ENCODE peak calls at places on chromosomes 5 and 9, in seven cellular contexts. D is bronchial epithelial cell, R is heart left ventricle, C is A549, G is chondrocyte, T is BJ, I is body of pancreas. H is an unnamed sample.

GRCh38 chr9:111621895-111622480 is 9.1 kb upstream of the DNAJC25 start:
- DNase-seq in I (peak), D (peak), T (no peak), C (peak), R (no peak), G (no peak), H (no peak)

GRCh38 chr5:81194633-81195333 is 38.3 kb upstream of the CKMT2 start:
- DNase-seq in I (peak), G (no peak), D (peak), T (peak), C (peak), R (peak), H (peak)

GRCh38 chr5:138884094-138884493 is 9.0 kb upstream of the LRRTM2 start:
- DNase-seq in G (no peak), R (no peak), I (no peak), T (no peak), D (no peak), C (no peak), H (no peak)

GRCh38 chr9:101711330-101711941 is 27.0 kb downstream of the GRIN3A start:
- DNase-seq in I (peak), R (no peak), T (no peak), C (peak), G (no peak), D (no peak), H (no peak)

GRCh38 chr5:139895647-139896046 is 100.0 kb downstream of the PSD2 start:
- DNase-seq in T (no peak), I (peak), C (no peak), R (peak), D (no peak), G (no peak), H (no peak)

GRCh38 chr9:3762076-3762475 is 236.3 kb upstream of the RFX3 start:
- DNase-seq in I (no peak), G (no peak), D (no peak), C (no peak), T (no peak), R (no peak), H (no peak)

GRCh38 chr5:22754155-22754554 is 99.0 kb downstream of the CDH12 start:
- DNase-seq in I (no peak), T (no peak), R (no peak), D (no peak), G (no peak), C (no peak), H (no peak)

GRCh38 chr5:7828269-7828668 is 22.7 kb downstream of the CFAP90 start:
- DNase-seq in R (peak), G (no peak), D (no peak), I (peak), T (no peak), C (no peak), H (no peak)

GRCh38 chr5:137605377-137605776 is 106.3 kb upstream of the SPOCK1 start:
- DNase-seq in G (no peak), R (no peak), I (no peak), D (peak), T (no peak), C (no peak), H (no peak)

GRCh38 chr5:57082441-57083067 is 91.3 kb upstream of the GPBP1 start:
- DNase-seq in I (no peak), R (no peak), C (no peak), G (no peak), D (peak), T (no peak), H (no peak)

GRCh38 chr5:75018805-75019587 is 33.4 kb downstream of the GCNT4 start:
- DNase-seq in G (no peak), D (no peak), C (no peak), I (peak), T (no peak), R (no peak), H (no peak)

GRCh38 chr9:25603106-25603505 is 75.1 kb downstream of the TUSC1 start:
- DNase-seq in C (no peak), I (no peak), G (no peak), T (no peak), D (no peak), R (no peak), H (no peak)

GRCh38 chr5:135729582-135729879 is 104.9 kb upstream of the SLC25A48 start:
- DNase-seq in D (peak), R (no peak), T (no peak), G (no peak), I (no peak), C (no peak), H (no peak)

GRCh38 chr5:5344051-5344571 is 78.4 kb upstream of the ICE1 start:
- DNase-seq in I (no peak), D (no peak), C (no peak), G (no peak), R (no peak), T (no peak), H (no peak)

GRCh38 chr5:1214936-1215220 is 10.3 kb upstream of the SLC6A18 start:
- DNase-seq in R (peak), G (no peak), T (no peak), C (no peak), I (no peak), D (no peak), H (no peak)

GRCh38 chr5:119953474-119953873 is 324.1 kb downstream of the FAM170A start:
- DNase-seq in D (no peak), T (no peak), I (no peak), C (no peak), R (no peak), G (no peak), H (no peak)

GRCh38 chr5:94674841-94675382 is 56.4 kb downstream of the SLF1 start:
- DNase-seq in C (no peak), R (no peak), I (no peak), G (no peak), T (no peak), D (peak), H (no peak)

GRCh38 chr5:179212870-179213269 is 132.4 kb downstream of the ADAMTS2 start:
- DNase-seq in C (no peak), D (no peak), I (no peak), G (no peak), R (no peak), T (no peak), H (no peak)

GRCh38 chr5:136063778-136064465 is 35.1 kb downstream of the TGFBI start:
- DNase-seq in D (no peak), T (no peak), G (no peak), C (no peak), I (no peak), R (no peak), H (no peak)

GRCh38 chr5:17302138-17302537 is 84.7 kb downstream of the BASP1 start:
- DNase-seq in I (no peak), C (peak), D (peak), R (no peak), G (no peak), T (no peak), H (no peak)

GRCh38 chr9:121359358-121360294 is 10.4 kb downstream of the STOM start:
- DNase-seq in T (peak), R (no peak), C (no peak), D (no peak), G (no peak), I (no peak), H (no peak)

GRCh38 chr5:163445345-163445744 is 8.0 kb downstream of the CCNG1 start:
- DNase-seq in T (no peak), G (no peak), I (no peak), R (no peak), D (no peak), C (no peak), H (no peak)

GRCh38 chr5:147387109-147387508 is 122.8 kb downstream of the DPYSL3 start:
- DNase-seq in G (no peak), T (no peak), I (no peak), D (no peak), C (no peak), R (no peak), H (no peak)

GRCh38 chr9:35882265-35882848 is 12.2 kb upstream of the OR13J1 start:
- DNase-seq in G (no peak), T (peak), I (peak), R (peak), C (peak), D (peak), H (peak)

GRCh38 chr5:136023935-136024645 is 4.7 kb upstream of the TGFBI start:
- DNase-seq in G (no peak), D (no peak), I (no peak), R (no peak), C (no peak), T (peak), H (no peak)

GRCh38 chr5:171953860-171954701 is 52.4 kb downstream of the FBXW11 start:
- DNase-seq in G (no peak), R (no peak), I (peak), C (no peak), D (peak), T (no peak), H (no peak)

GRCh38 chr5:157718529-157718928 is 12.7 kb upstream of the THG1L start:
- DNase-seq in I (no peak), R (no peak), G (no peak), T (peak), D (peak), C (peak), H (no peak)

GRCh38 chr5:65034782-65035181 is 266.1 kb downstream of the CWC27 start:
- DNase-seq in D (no peak), T (no peak), I (no peak), C (no peak), G (no peak), R (peak), H (no peak)

GRCh38 chr5:129019401-129019908 is 54.2 kb downstream of the SLC27A6 start:
- DNase-seq in I (no peak), G (no peak), C (no peak), R (no peak), T (no peak), D (no peak), H (no peak)

GRCh38 chr5:35668794-35669193 is 51.1 kb downstream of the SPEF2 start:
- DNase-seq in T (no peak), I (no peak), R (no peak), D (no peak), C (no peak), G (no peak), H (no peak)

GRCh38 chr5:114122852-114123251 is 239.0 kb upstream of the KCNN2 start:
- DNase-seq in I (no peak), C (no peak), R (no peak), D (no peak), T (no peak), G (no peak), H (no peak)

GRCh38 chr9:91946825-91947224 is 3.2 kb downstream of the ROR2 start:
- DNase-seq in T (no peak), I (no peak), R (no peak), C (no peak), G (no peak), D (no peak), H (no peak)

GRCh38 chr5:150670275-150670960 is 9.4 kb downstream of the MYOZ3 start:
- DNase-seq in D (no peak), T (no peak), C (no peak), I (no peak), R (no peak), G (no peak), H (no peak)
- TF ChIP-seq CTCF in D (no peak), T (no peak), C (no peak), I (no peak), R (no peak), G (no peak), H (no peak)

DNA sequence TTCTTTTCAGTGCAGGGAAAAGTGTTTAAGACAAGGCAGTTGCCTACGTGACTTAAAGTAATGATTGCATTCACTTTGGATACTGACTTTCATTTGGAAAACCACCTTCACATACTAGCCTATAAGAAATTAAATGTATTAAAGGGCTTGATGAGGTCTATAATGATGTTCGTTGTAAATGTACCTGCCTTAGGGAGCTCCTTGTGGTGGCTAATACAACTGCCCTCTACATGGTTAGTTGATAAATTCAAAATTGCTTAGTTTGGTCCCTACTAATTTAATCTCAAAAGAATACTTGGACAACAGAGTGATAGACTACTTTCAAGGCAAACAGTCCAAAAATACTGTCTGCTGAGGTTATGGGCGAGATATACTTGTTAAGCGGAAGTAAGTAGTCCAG is 3.8 kb downstream of the VLDLR start:
- DNase-seq in C (no peak), I (no peak), R (no peak), D (no peak), G (no peak), T (no peak), H (no peak)
- TF ChIP-seq CTCF in C (no peak), I (no peak), R (no peak), D (no peak), G (peak), T (no peak), H (no peak)

DNA sequence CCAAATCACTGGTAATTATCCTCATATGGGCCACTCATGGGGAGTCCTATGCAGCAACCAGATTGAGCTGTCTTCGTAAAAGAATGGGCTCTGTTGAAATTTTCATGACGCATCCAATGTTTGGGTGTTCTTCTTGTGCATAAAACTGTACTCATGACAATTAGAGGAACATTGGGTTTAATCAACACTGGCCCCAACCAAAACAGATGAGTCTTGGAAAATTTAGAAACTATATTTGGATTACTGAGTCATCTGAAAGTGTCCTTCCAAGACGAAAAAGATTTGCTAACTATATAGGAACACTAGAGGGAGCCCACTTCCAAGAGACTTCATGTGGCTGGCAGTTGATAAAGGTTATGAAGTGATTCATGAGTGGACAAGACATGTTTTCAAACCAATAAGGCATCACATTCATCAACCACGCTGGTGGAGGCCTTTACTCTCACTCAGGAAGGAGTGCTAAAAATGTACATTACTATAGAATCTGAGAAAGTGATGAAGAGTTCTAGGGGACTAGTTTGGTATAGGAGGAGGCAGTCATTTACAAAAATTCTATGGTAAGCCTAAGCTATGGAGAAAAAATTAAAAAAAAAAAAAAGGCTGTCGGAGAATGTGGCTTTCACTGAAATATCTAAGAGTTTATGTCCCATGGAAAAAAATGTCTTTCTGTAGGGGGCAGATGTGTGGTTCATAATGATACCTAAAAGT is 313.5 kb downstream of the PRDM9 start:
- DNase-seq in G (no peak), D (peak), I (no peak), R (no peak), T (no peak), C (peak), H (no peak)
- TF ChIP-seq CTCF in G (peak), D (peak), I (peak), R (no peak), T (peak), C (peak), H (no peak)

GRCh38 chr5:169956756-169957155 is 23.5 kb downstream of the INSYN2B start:
- DNase-seq in G (no peak), I (no peak), R (no peak), C (no peak), D (peak), T (no peak), H (no peak)
- TF ChIP-seq CTCF in G (no peak), I (no peak), R (no peak), C (no peak), D (no peak), T (no peak), H (no peak)

GRCh38 chr9:128731093-128731492 is 7.2 kb upstream of the ZDHHC12 start:
- DNase-seq in T (no peak), G (no peak), C (no peak), I (no peak), R (no peak), D (no peak), H (no peak)
- TF ChIP-seq CTCF in T (no peak), G (no peak), C (no peak), I (no peak), R (no peak), D (no peak), H (no peak)

DNA sequence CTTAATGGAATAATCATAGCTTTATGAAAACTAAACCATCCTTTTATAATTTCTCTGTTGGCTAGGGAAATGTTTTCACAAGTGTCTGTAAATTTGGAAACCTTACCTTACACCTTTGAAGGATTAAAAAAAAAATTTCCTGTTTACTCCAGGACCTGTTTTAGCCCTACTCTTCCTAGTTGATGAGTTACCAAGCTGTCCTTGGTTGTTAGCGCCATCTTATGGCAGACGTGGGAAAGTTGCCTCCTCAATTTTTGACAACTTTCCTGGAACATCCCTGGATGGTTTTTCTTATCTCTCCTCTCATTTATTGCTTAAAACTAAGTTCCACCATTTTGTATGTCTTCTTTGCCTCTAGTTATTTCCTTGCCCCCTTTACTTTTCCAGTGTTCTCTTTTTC is 25.7 kb downstream of the ZSWIM6 start:
- DNase-seq in C (no peak), G (no peak), D (no peak), T (no peak), I (no peak), R (no peak), H (no peak)
- TF ChIP-seq CTCF in C (no peak), G (peak), D (peak), T (peak), I (peak), R (no peak), H (no peak)

GRCh38 chr9:80144856-80145255 is 573.1 kb downstream of the TLE4 start:
- DNase-seq in G (no peak), T (no peak), D (no peak), C (no peak), I (no peak), R (no peak), H (no peak)

GRCh38 chr9:80147866-80148265 is 576.1 kb downstream of the TLE4 start:
- DNase-seq in G (no peak), T (no peak), I (no peak), C (no peak), D (no peak), R (no peak), H (no peak)

GRCh38 chr9:80143899-80144298 is 572.1 kb downstream of the TLE4 start:
- DNase-seq in T (no peak), R (no peak), D (no peak), G (no peak), I (no peak), C (no peak), H (no peak)

GRCh38 chr9:80146466-80146865 is 574.7 kb downstream of the TLE4 start:
- DNase-seq in D (no peak), I (no peak), T (no peak), R (no peak), G (no peak), C (no peak), H (no peak)
- TF ChIP-seq CTCF in D (no peak), I (no peak), T (peak), R (no peak), G (peak), C (no peak), H (no peak)

DNA sequence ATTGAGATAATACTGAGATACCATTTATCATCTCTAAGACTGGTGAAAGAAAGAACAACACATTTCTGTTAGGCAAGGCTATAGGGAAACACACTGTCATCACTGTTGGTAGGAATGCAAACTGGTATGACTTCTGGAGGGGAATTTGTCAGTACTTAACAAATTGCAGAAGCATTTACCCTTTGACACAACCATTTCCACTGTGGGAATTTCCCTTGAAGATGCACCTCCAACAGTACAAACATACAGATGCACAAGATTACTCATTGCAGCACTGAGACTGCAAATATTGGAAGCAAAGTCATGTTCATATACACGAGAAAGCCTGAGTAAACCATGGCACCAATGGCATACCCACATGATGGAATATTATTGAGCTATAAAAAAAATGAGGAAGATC is 17.6 kb downstream of the GM2A start:
- DNase-seq in D (peak), T (peak), I (no peak), R (no peak), C (peak), G (no peak), H (no peak)
- TF ChIP-seq CTCF in D (no peak), T (no peak), I (no peak), R (no peak), C (no peak), G (no peak), H (no peak)

H was measured in lung.